ENCODE peak calls at places on chromosomes 1 and 21, in ten cellular contexts. H, T, Y, U, R, B, N, D, F and X are unnamed samples.

GRCh38 chr1:77313491-77313890 is 31.7 kb downstream of the AK5 start:
- DNase-seq in R (no peak), T (peak), D (peak), F (peak), H (peak), B (peak), U (peak), N (no peak), Y (peak), X (no peak)

GRCh38 chr1:34188418-34188817 is 11.7 kb downstream of the C1orf94 start:
- DNase-seq in U (no peak), B (no peak), Y (no peak), R (no peak), F (no peak), T (no peak), H (no peak), N (no peak), D (no peak), X (no peak)

GRCh38 chr1:212605441-212605976 is 3.1 kb upstream of the ATF3 start:
- DNase-seq in F (no peak), H (no peak), D (no peak), T (no peak), R (no peak), B (peak), Y (peak), U (peak), N (no peak), X (no peak)

GRCh38 chr1:65527211-65527610 is 106.7 kb downstream of the LEPR start:
- DNase-seq in Y (peak), U (peak), B (peak), H (peak), F (no peak), R (no peak), D (no peak), T (no peak), N (no peak), X (no peak)

GRCh38 chr21:35860181-35860869 is 200.0 kb downstream of the SETD4 start:
- DNase-seq in Y (no peak), T (no peak), N (no peak), H (no peak), U (no peak), D (no peak), F (no peak), B (no peak), R (no peak), X (no peak)

GRCh38 chr1:46183119-46183842 is 7.0 kb upstream of the P3R3URF start:
- DNase-seq in Y (peak), R (no peak), U (peak), T (no peak), N (no peak), F (peak), B (peak), H (peak), D (no peak), X (no peak)

GRCh38 chr1:42971848-42972291 is 13.2 kb upstream of the SLC2A1 start:
- DNase-seq in N (no peak), U (peak), H (peak), T (no peak), F (no peak), B (no peak), R (no peak), Y (peak), D (no peak), X (no peak)

GRCh38 chr1:236497908-236498307 is 25.9 kb upstream of the LGALS8 start:
- DNase-seq in N (no peak), F (no peak), B (no peak), U (no peak), R (no peak), T (no peak), H (no peak), Y (no peak), D (no peak), X (no peak)

GRCh38 chr1:183879477-183879876 is 74.6 kb downstream of the RGL1 start:
- DNase-seq in N (no peak), B (no peak), H (no peak), F (no peak), R (no peak), D (no peak), Y (no peak), U (peak), T (no peak), X (no peak)